ENCODE peak calls at places on chromosome 11, in seven cellular contexts. B is lung, M is right atrium auricular region, H is brain microvascular endothelial cell, E is adrenal gland, U is A549, T is fibroblast of lung. I is an unnamed sample.
A peak's percentile ranks its signal among the peaks of the same experiment; 100 is the strongest.

GRCh38 chr11:34680206-34680605 is 59.3 kb downstream of the EHF start:
- DNase-seq in B (no peak), M (no peak), H (peak; percentile 10), E (no peak), U (no peak), T (peak; percentile 12), I (no peak)

GRCh38 chr11:73184953-73185671 is 33.0 kb upstream of the P2RY2 start:
- DNase-seq in B (peak; percentile 76), M (peak; percentile 77), H (peak; percentile 45), E (peak; percentile 78), U (peak; percentile 91), T (peak; percentile 39), I (peak; percentile 57)

GRCh38 chr11:73321342-73322110 is 13.4 kb downstream of the ARHGEF17 start:
- DNase-seq in B (no peak), M (no peak), H (peak; percentile 54), E (peak; percentile 52), U (no peak), T (peak; percentile 93), I (peak; percentile 42)

GRCh38 chr11:17396598-17397310 is 8.3 kb upstream of the KCNJ11 start:
- DNase-seq in B (no peak), M (no peak), H (no peak), E (no peak), U (no peak), T (no peak), I (no peak)

GRCh38 chr11:92296138-92296515 is 71.5 kb downstream of the FAT3 start:
- DNase-seq in B (no peak), M (no peak), H (peak; percentile 16), E (no peak), U (no peak), T (peak; percentile 46), I (no peak)

GRCh38 chr11:6319001-6319878 is 1.1 kb downstream of the CAVIN3 start:
- DNase-seq in B (peak; percentile 33), M (peak; percentile 73), H (peak; percentile 18), E (peak; percentile 26), U (no peak), T (peak; percentile 66), I (peak; percentile 45)

GRCh38 chr11:14423633-14424032 is 64.7 kb upstream of the RRAS2 start:
- DNase-seq in B (no peak), M (no peak), H (peak; percentile 65), E (no peak), U (no peak), T (peak; percentile 87), I (peak; percentile 64)

GRCh38 chr11:61103851-61104423 is 1.6 kb downstream of the CD5 start:
- DNase-seq in B (no peak), M (no peak), H (no peak), E (no peak), U (no peak), T (no peak), I (no peak)

GRCh38 chr11:70643642-70644041 is 245.3 kb downstream of the CTTN start:
- DNase-seq in B (no peak), M (no peak), H (no peak), E (no peak), U (no peak), T (no peak), I (no peak)

GRCh38 chr11:66113132-66113856 is 43.2 kb downstream of the PACS1 start:
- DNase-seq in B (no peak), M (no peak), H (peak; percentile 84), E (no peak), U (peak; percentile 65), T (peak; percentile 58), I (peak; percentile 75)

GRCh38 chr11:26905368-26905767 is 88.5 kb upstream of the FIBIN start:
- DNase-seq in B (no peak), M (no peak), H (peak; percentile 34), E (no peak), U (no peak), T (peak; percentile 45), I (peak; percentile 44)

GRCh38 chr11:132077416-132077815 is 707.0 kb downstream of the NTM start:
- DNase-seq in B (no peak), M (no peak), H (no peak), E (no peak), U (no peak), T (no peak), I (no peak)

GRCh38 chr11:72333657-72334056 is 89.7 kb upstream of the PHOX2A start:
- DNase-seq in B (no peak), M (no peak), H (no peak), E (no peak), U (no peak), T (peak; percentile 10), I (peak; percentile 20)

GRCh38 chr11:65185166-65185565 is 3.4 kb downstream of the CAPN1 start:
- DNase-seq in B (no peak), M (no peak), H (no peak), E (no peak), U (no peak), T (no peak), I (no peak)

GRCh38 chr11:71913716-71914115 is 14.7 kb downstream of the XNDC1N start:
- DNase-seq in B (no peak), M (no peak), H (no peak), E (no peak), U (no peak), T (peak; percentile 24), I (no peak)

GRCh38 chr11:123020968-123021367 is 39.3 kb upstream of the BSX start:
- DNase-seq in B (peak; percentile 36), M (no peak), H (peak; percentile 49), E (peak; percentile 44), U (peak; percentile 77), T (peak; percentile 57), I (peak; percentile 51)

GRCh38 chr11:96147186-96147585 is 195.8 kb downstream of the MAML2 start:
- DNase-seq in B (no peak), M (no peak), H (no peak), E (no peak), U (no peak), T (no peak), I (no peak)

GRCh38 chr11:61000426-61000825 is 28.9 kb downstream of the CD6 start:
- DNase-seq in B (no peak), M (no peak), H (no peak), E (no peak), U (no peak), T (no peak), I (no peak)

GRCh38 chr11:111796696-111797095 is 30.5 kb upstream of the PPP2R1B start:
- DNase-seq in B (no peak), M (no peak), H (no peak), E (no peak), U (no peak), T (peak; percentile 35), I (no peak)

GRCh38 chr11:131923309-131923708 is 552.9 kb downstream of the NTM start:
- DNase-seq in B (no peak), M (no peak), H (peak; percentile 25), E (no peak), U (no peak), T (no peak), I (no peak)

GRCh38 chr11:70494559-70495350 is 96.4 kb downstream of the CTTN start:
- DNase-seq in B (no peak), M (no peak), H (no peak), E (no peak), U (no peak), T (no peak), I (no peak)

GRCh38 chr11:68328374-68329091 is 16.1 kb downstream of the LRP5 start:
- DNase-seq in B (no peak), M (no peak), H (no peak), E (peak; percentile 55), U (no peak), T (no peak), I (no peak)

GRCh38 chr11:37905707-37906417 is 1307.8 kb upstream of the RAG2 start:
- DNase-seq in B (no peak), M (no peak), H (no peak), E (no peak), U (no peak), T (no peak), I (no peak)

GRCh38 chr11:100734743-100735527 is 47.8 kb downstream of the ARHGAP42 start:
- DNase-seq in B (no peak), M (no peak), H (no peak), E (no peak), U (no peak), T (no peak), I (no peak)

GRCh38 chr11:13016415-13016814 is 7.3 kb downstream of the RASSF10 start:
- DNase-seq in B (no peak), M (no peak), H (no peak), E (no peak), U (no peak), T (no peak), I (no peak)

DNA sequence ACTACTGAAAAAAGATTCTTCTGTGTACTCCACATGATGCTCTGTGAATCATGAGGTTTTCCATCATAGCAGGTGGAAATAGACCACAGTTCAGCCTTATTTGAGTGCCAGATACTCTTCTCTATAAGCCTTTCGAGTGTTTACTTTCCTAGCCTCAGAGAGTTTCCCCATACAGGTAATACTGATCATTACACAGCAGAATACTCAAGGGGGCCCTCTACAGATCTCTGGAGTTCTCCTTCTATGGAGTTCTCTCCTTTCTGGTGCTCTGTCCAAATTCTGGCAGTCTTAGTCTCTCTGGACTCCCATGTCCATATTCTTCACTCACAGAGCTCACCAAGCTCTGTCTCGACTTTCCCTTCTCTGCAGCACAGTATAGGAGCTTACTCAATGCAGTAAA is 175.7 kb upstream of the CARD18 start:
- DNase-seq in B (no peak), M (no peak), H (no peak), E (no peak), U (no peak), T (no peak), I (no peak)
- TF ChIP-seq CTCF in B (no peak), M (no peak), H (no peak), E (no peak), U (no peak), T (no peak), I (no peak)

DNA sequence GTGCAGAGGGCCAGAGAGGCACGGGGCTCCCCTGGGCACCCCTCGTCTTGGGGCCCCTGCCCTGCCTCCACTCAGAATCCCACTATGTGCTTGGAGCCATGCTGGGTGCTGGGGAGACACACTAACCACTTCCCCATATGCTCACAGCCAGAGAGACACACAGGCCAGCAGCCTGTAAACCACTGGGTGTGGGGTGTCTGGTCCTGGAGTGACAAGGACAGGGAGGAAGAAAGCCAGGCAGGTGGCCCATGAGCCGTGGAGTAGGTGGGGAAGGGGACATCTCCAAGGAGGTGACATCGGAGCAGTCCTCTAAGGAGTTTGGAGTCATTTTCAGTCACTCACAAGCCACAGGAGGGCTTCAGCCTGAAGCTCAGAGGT is 58.9 kb downstream of the CDKN1C start:
- DNase-seq in B (no peak), M (no peak), H (no peak), E (no peak), U (no peak), T (no peak), I (no peak)
- H3K4me3 ChIP-seq in B (no peak overlapping the region), M (no peak overlapping the region), H (no peak overlapping the region), E (no peak overlapping the region), U (no peak overlapping the region), T (no peak overlapping the region), I (no peak overlapping the region)

GRCh38 chr11:269146-269890 is 8.9 kb upstream of the NLRP6 start:
- DNase-seq in B (peak; percentile 29), M (peak; percentile 49), H (no peak), E (no peak), U (no peak), T (no peak), I (no peak)
- TF ChIP-seq CTCF in B (no peak), M (no peak), H (no peak), E (no peak), U (no peak), T (no peak), I (no peak)

GRCh38 chr11:128871165-128871564 is 4.1 kb upstream of the KCNJ1 start:
- DNase-seq in B (no peak), M (no peak), H (no peak), E (no peak), U (no peak), T (no peak), I (no peak)
- H3K4me3 ChIP-seq in B (no peak overlapping the region), M (no peak overlapping the region), H (no peak overlapping the region), E (no peak overlapping the region), U (no peak overlapping the region), T (no peak overlapping the region), I (no peak overlapping the region)